ENCODE peak calls at places on chromosomes 1 and 21, in eight cellular contexts. M, N, D, S, A, U, P and C are unnamed samples.

GRCh38 chr1:231335663-231336602 is 1.7 kb downstream of the EXOC8 start:
- DNase-seq in A (no peak), P (no peak), U (no peak), N (no peak), D (no peak), S (no peak), M (no peak), C (no peak)

GRCh38 chr1:208044568-208045241 is 133.8 kb upstream of the CD34 start:
- DNase-seq in S (no peak), M (no peak), U (peak; percentile 41), D (no peak), A (no peak), N (no peak), P (no peak), C (no peak)

GRCh38 chr1:32516402-32516801 is 22.8 kb upstream of the ZBTB8A start:
- DNase-seq in N (no peak), U (no peak), M (no peak), A (no peak), D (no peak), S (no peak), P (no peak), C (no peak)

GRCh38 chr1:234781241-234782056 is 171.5 kb upstream of the IRF2BP2 start:
- DNase-seq in A (no peak), N (no peak), S (no peak), U (peak; percentile 55), D (no peak), P (no peak), M (no peak), C (no peak)

GRCh38 chr1:218345673-218346390 is 696 bp downstream of the TGFB2 start:
- DNase-seq in P (no peak), S (peak; percentile 67), N (peak; percentile 87), A (no peak), M (peak; percentile 82), U (peak; percentile 70), D (peak; percentile 64), C (peak; percentile 83)

GRCh38 chr1:85975770-85976386 is 180.7 kb downstream of the COL24A1 start:
- DNase-seq in P (no peak), A (no peak), U (no peak), N (no peak), D (peak; percentile 63), M (no peak), S (no peak), C (no peak)

GRCh38 chr1:6443339-6444115 is 19.0 kb downstream of the ESPN start:
- DNase-seq in A (no peak), S (no peak), U (no peak), D (no peak), M (no peak), P (no peak), N (no peak), C (no peak)

GRCh38 chr1:111140680-111140967 is 601 bp downstream of the CEPT1 start:
- DNase-seq in S (no peak), U (no peak), M (no peak), D (peak; percentile 56), P (no peak), A (no peak), N (peak; percentile 68), C (peak; percentile 60)

GRCh38 chr1:7549277-7549676 is 221.8 kb upstream of the VAMP3 start:
- DNase-seq in D (peak; percentile 69), P (no peak), M (peak; percentile 49), A (no peak), N (peak; percentile 52), S (no peak), U (no peak), C (peak; percentile 62)

GRCh38 chr1:21886486-21887215 is 50.5 kb downstream of the HSPG2 start:
- DNase-seq in D (no peak), N (no peak), M (no peak), S (no peak), A (no peak), U (no peak), P (no peak), C (no peak)

GRCh38 chr1:172948457-172948856 is 102.3 kb downstream of the TNFSF18 start:
- DNase-seq in M (no peak), D (no peak), N (peak; percentile 95), A (no peak), S (no peak), U (no peak), P (no peak), C (peak; percentile 49)

GRCh38 chr1:224579526-224579925 is 36.6 kb upstream of the CNIH3 start:
- DNase-seq in N (peak; percentile 92), U (no peak), P (peak; percentile 26), S (no peak), A (no peak), M (no peak), D (peak; percentile 27), C (peak; percentile 38)

GRCh38 chr1:156920233-156921052 is at the start of gene LRRC71:
- DNase-seq in N (peak; percentile 92), P (peak; percentile 29), A (no peak), D (peak; percentile 69), M (peak; percentile 83), S (peak; percentile 83), U (peak; percentile 79), C (peak; percentile 82)

GRCh38 chr1:222711319-222712252 is 705 bp downstream of the AIDA start:
- DNase-seq in P (no peak), U (peak; percentile 63), A (peak; percentile 76), N (peak; percentile 88), S (peak; percentile 57), D (peak; percentile 78), M (peak; percentile 73), C (peak; percentile 63)

GRCh38 chr1:82795503-82796149 is 994.9 kb downstream of the ADGRL2 start:
- DNase-seq in S (no peak), N (no peak), P (no peak), U (no peak), M (no peak), D (no peak), A (no peak), C (no peak)

GRCh38 chr21:33948096-33948950 is 32.7 kb upstream of the ATP5PO start:
- DNase-seq in A (peak; percentile 84), P (no peak), N (peak; percentile 73), U (peak; percentile 67), D (no peak), M (peak; percentile 76), S (peak; percentile 31), C (peak; percentile 70)

GRCh38 chr1:204688007-204688406 is 2.5 kb upstream of the LRRN2 start:
- DNase-seq in D (no peak), A (no peak), N (no peak), U (no peak), P (no peak), M (no peak), S (no peak), C (no peak)

GRCh38 chr1:204685236-204686006 is at the start of gene LRRN2:
- DNase-seq in D (peak; percentile 44), A (no peak), M (no peak), S (peak; percentile 19), P (no peak), U (peak; percentile 35), N (no peak), C (no peak)

GRCh38 chr1:204684206-204684536 is 1.4 kb downstream of the LRRN2 start:
- DNase-seq in A (no peak), M (no peak), D (no peak), N (no peak), U (no peak), S (no peak), P (no peak), C (no peak)

GRCh38 chr1:204683284-204684205 is 2.0 kb downstream of the LRRN2 start:
- DNase-seq in S (no peak), N (no peak), A (no peak), P (no peak), D (no peak), U (no peak), M (no peak), C (no peak)

DNA sequence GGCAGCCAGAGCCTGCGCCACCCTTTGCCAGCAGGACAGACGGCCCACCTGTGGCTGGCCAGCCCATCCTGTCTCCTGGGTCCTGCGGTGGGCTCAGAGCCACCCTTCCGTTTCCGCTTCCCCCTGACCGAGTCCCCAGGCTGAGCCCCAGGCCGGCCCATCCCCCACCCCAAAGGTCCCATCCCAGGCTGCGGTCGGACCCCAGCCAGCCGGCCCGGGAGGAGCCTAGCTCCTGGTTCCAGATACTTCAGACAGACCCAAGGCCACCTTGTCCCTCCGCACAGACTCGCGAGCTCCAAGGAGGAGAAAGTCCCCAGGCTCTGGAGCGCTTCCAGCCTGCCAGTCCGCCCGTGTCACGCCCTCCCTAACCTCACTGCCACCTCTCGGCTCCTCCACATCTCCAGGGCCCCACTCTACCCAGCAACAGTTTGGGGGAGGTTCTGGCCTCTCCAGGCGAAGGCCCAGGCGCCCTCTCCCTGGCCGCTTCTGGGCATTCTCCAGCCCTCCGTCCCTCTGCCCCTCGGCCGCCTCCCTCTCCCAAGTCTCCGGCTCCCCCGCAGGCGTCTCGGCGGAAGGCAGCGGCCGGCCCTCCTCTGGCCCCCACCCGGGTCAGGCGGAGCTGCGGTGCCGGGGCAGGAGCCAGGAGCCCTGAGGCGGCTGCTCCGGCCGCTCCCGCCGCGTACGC is 845 bp downstream of the LRRN2 start:
- DNase-seq in U (peak; percentile 16), D (peak; percentile 35), P (no peak), N (peak; percentile 8), S (peak; percentile 19), M (no peak), A (no peak), C (no peak)
- H3K4me3 ChIP-seq in U (no peak overlapping the region), D (peak overlapping the region; percentile 46), P (no peak overlapping the region), N (no peak overlapping the region), S (peak overlapping the region; percentile 70), M (peak overlapping the region; percentile 4), A (peak overlapping the region; percentile 53), C (no peak overlapping the region)

DNA sequence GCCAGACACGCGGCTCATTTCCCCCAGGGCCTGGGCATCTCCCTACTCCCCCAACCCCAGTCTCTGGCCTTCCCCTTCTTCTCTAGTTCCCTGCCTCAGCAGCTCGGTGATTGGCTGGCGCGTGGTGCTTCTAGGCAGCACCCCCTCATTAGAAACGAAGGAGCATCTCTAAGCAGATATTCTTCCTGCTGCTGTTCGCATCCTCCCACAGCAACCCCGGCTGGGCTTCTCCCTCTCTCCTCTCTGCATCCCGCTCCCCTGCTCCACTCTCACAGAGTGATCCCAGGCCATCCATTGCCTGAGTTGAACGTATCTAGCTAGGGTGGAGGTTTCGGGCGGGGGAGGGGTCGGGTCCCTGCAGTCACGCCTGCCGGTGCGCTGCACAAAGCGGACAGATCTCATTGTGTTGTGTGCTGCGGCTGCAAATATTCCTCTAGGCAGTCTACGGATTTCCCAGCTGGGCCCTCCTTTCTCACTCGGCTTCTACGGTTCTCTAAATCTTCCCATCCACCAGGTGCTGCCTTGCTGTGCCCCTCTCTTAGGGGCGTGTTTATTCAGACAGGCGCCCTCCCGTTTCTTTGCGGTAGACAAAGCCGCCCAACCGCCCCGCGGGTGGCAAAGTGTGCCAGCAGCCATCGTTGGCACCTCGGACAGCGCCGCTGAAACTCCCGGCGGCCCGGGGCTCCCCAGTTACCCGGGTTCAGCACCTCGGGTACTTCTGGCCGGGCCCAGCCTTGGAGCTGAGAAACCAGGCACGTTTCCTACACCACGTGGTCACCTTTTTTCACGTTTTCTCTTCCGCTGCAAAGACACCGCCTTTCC is 2.2 kb downstream of the CACNA1E start:
- DNase-seq in P (no peak), A (no peak), N (no peak), U (peak; percentile 42), M (no peak), D (no peak), S (no peak), C (no peak)
- H3K4me3 ChIP-seq in P (no peak overlapping the region), A (no peak overlapping the region), N (no peak overlapping the region), U (no peak overlapping the region), M (no peak overlapping the region), D (no peak overlapping the region), S (no peak overlapping the region), C (no peak overlapping the region)

GRCh38 chr1:26337206-26337535 is 16.8 kb downstream of the CRYBG2 start:
- DNase-seq in P (no peak), D (no peak), N (no peak), M (no peak), S (no peak), U (no peak), A (no peak), C (no peak)
- H3K4me3 ChIP-seq in P (no peak overlapping the region), D (no peak overlapping the region), N (no peak overlapping the region), M (no peak overlapping the region), S (no peak overlapping the region), U (no peak overlapping the region), A (no peak overlapping the region), C (no peak overlapping the region)

GRCh38 chr1:228084797-228085196 is 2.3 kb downstream of the ARF1 start:
- DNase-seq in U (no peak), P (no peak), S (peak; percentile 6), N (no peak), D (no peak), M (no peak), A (no peak), C (no peak)
- H3K4me3 ChIP-seq in U (no peak overlapping the region), P (peak overlapping the region; percentile 99), S (peak overlapping the region; percentile 100), N (peak overlapping the region; percentile 99), D (peak overlapping the region; percentile 100), M (no peak overlapping the region), A (peak overlapping the region; percentile 86), C (peak overlapping the region; percentile 78)